ENCODE peak calls at places on chromosomes 3 and 15, in seven cellular contexts. L is body of pancreas; W is omental fat pad; O is BE2C; X is astrocyte; G is ovary; J is CD4-positive, alpha-beta T cell. I is an unnamed sample.

GRCh38 chr3:5013021-5013906 is 34.0 kb downstream of the BHLHE40 start:
- DNase-seq in W (no peak), G (no peak), J (no peak), O (peak), L (no peak), X (peak), I (no peak)

GRCh38 chr15:35646790-35647189 is 100.8 kb upstream of the DPH6 start:
- DNase-seq in O (no peak), X (no peak), W (no peak), J (no peak), L (no peak), G (no peak), I (no peak)

GRCh38 chr3:27649277-27649676 is 72.8 kb downstream of the EOMES start:
- DNase-seq in X (no peak), L (no peak), W (no peak), O (no peak), G (no peak), J (no peak), I (no peak)

GRCh38 chr15:75791337-75791713 is 51.9 kb upstream of the UBE2Q2 start:
- DNase-seq in G (no peak), X (no peak), O (no peak), J (no peak), L (no peak), W (no peak), I (no peak)

GRCh38 chr3:62604301-62604700 is 231.0 kb upstream of the FEZF2 start:
- DNase-seq in O (no peak), X (peak), W (no peak), J (no peak), L (no peak), G (no peak), I (no peak)

GRCh38 chr15:69522361-69522760 is 69.7 kb downstream of the RPLP1 start:
- DNase-seq in G (no peak), J (no peak), O (no peak), L (no peak), X (no peak), W (no peak), I (no peak)

GRCh38 chr15:45349671-45350070 is 28.7 kb downstream of the GATM start:
- DNase-seq in W (no peak), L (no peak), X (no peak), O (no peak), G (no peak), J (no peak), I (no peak)

GRCh38 chr15:74725241-74725774 is at the start of gene CYP1A1:
- DNase-seq in G (no peak), W (no peak), J (no peak), X (no peak), O (no peak), L (peak), I (peak)

GRCh38 chr15:32794973-32795372 is 77.2 kb downstream of the GREM1 start:
- DNase-seq in L (no peak), O (no peak), X (no peak), J (no peak), G (no peak), W (no peak), I (no peak)

GRCh38 chr3:38960953-38961622 is 90.7 kb downstream of the SCN11A start:
- DNase-seq in X (peak), O (peak), G (peak), W (no peak), L (peak), J (no peak), I (no peak)

GRCh38 chr3:21954709-21955108 is 203.7 kb upstream of the ZNF385D start:
- DNase-seq in W (no peak), X (peak), G (no peak), J (no peak), L (no peak), O (no peak), I (no peak)

DNA sequence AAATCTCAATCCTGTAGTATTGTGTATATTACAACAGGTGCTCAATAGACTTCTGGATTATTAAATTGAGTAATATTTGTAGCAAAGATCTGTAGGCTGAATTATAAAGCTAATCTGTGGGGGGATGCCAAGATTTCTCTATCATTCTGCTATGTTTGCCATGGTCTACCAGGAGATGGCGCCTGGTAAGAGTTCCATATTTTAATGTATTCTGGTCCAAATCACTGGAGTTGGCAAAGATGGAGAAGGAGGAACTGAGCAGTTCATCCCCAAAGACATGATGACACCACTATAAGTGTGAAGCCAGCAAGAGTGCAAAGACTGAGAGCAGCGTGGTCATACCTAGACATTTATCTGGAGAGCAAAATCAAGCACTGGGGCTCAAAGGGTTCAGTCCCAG is 340.8 kb upstream of the TPRG1 start:
- DNase-seq in O (peak), G (no peak), J (no peak), X (no peak), L (peak), W (no peak), I (no peak)
- TF ChIP-seq CTCF in O (peak), G (no peak), J (peak), X (peak), L (no peak), W (no peak), I (peak)

GRCh38 chr3:2921903-2922302 is 188.3 kb downstream of the IL5RA start:
- DNase-seq in J (no peak), L (no peak), G (no peak), X (no peak), O (peak), W (no peak), I (no peak)
- TF ChIP-seq CTCF in J (no peak), L (no peak), G (no peak), X (peak), O (peak), W (no peak), I (peak)

GRCh38 chr3:16498130-16498890 is 15.2 kb downstream of the RFTN1 start:
- DNase-seq in X (no peak), O (no peak), J (no peak), G (no peak), L (no peak), W (no peak), I (no peak)

GRCh38 chr3:16502347-16502908 is 11.1 kb downstream of the RFTN1 start:
- DNase-seq in X (no peak), J (no peak), W (no peak), G (no peak), L (no peak), O (no peak), I (no peak)

GRCh38 chr3:16500911-16501310 is 12.6 kb downstream of the RFTN1 start:
- DNase-seq in O (no peak), G (no peak), J (no peak), W (no peak), L (no peak), X (no peak), I (no peak)

GRCh38 chr3:16503191-16503776 is 10.2 kb downstream of the RFTN1 start:
- DNase-seq in O (no peak), J (no peak), G (no peak), W (no peak), L (no peak), X (no peak), I (no peak)

DNA sequence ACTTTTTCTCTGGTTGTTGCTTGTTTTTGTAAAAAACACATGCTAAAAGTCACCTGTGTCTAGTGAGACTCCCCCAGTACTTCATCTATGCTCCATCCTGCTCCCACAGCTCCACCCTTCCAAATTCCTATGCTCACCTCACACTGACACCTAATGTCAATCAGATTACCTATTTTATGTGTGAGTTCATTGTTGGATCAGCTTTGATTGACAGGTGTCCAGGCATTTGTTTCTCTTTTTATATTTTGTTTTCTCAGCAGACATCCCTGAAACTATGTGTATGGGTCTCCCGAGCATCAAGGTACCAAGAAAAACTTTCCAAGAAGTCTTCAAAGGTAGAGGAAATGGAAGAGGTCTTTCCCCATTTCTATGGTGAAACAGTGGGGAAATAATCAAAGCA is 13.4 kb downstream of the RFTN1 start:
- DNase-seq in L (no peak), X (no peak), O (no peak), G (no peak), J (no peak), W (no peak), I (no peak)
- TF ChIP-seq CTCF in L (no peak), X (no peak), O (no peak), G (no peak), J (no peak), W (no peak), I (no peak)

DNA sequence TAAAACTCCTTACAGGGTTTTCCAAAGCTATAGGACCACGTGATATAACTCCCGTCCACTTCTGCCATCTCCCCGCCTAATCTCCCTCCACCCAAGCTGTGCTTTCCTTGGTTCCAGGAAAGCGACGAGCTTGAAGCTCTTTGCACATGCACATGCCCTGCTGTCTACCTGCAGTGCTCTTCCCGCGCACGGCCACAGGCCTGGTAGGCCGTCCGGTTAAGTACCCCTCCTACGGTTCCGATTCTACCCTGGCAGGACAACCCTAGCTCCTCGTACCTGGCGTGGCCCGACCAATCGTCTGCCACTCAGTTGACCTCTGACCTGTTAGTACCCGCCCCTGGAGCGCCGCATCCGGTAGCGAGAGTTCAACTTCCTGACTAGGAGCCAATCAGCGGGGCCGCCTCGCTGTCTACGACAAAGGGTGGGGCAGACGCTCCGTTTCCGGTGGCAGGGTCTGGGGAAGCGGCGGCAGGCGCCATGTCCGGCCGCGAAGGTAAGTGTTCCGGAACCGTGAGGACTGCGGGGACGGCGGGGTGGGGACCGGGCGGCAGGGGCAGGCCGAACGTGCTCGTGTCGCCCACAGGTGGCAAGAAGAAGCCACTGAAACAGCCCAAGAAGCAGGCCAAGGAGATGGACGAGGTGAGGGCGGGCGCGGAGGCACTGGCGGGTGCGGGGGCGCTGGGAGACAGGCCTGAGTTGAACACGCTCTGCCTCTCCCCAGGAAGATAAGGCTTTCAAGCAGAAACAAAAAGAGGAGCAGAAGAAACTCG is at the start of the genes CCDC51 and TMA7:
- DNase-seq in G (peak), O (peak), W (peak), J (peak), L (peak), X (peak), I (peak)
- TF ChIP-seq CTCF in G (no peak), O (no peak), W (no peak), J (no peak), L (no peak), X (no peak), I (no peak)

DNA sequence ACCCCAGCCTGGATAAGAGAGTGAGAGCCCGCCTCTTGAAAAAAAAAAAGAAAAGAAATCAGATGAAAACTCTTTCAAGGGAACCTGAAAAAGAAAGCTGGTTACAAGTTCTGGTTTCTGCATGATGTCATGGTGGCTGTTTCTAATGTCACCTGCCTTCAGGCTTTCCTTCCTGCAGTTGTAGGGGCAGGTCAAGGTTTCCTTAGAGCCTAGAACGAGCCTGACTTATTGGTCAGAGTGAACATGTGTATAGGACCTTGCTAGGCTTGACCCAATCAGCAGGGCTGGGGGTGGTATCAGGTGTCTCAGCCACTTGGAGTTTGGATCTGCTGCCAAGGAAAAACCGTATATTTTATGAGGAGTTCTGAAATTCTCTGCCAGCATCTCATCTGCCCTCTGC is 3.8 kb downstream of the IVD start:
- DNase-seq in L (no peak), G (no peak), X (no peak), J (no peak), W (no peak), O (no peak), I (no peak)
- TF ChIP-seq CTCF in L (no peak), G (no peak), X (no peak), J (no peak), W (no peak), O (no peak), I (no peak)

I was measured in left ventricle myocardium inferior.